ENCODE peak calls at places on chromosomes 13 and 19, in six cellular contexts. K, I, P, A, Z and R are unnamed samples.

GRCh38 chr13:38849316-38849715 is 141.3 kb downstream of the STOML3 start:
- DNase-seq in K (no peak), I (no peak), P (no peak), A (no peak), Z (no peak), R (no peak)

GRCh38 chr19:1102407-1103106 is 1.2 kb upstream of the GPX4 start:
- DNase-seq in K (no peak), I (no peak), P (no peak), A (peak), Z (peak), R (no peak)

GRCh38 chr13:23671902-23672301 is 101.7 kb downstream of the TNFRSF19 start:
- DNase-seq in K (no peak), I (no peak), P (no peak), A (no peak), Z (no peak), R (no peak)

GRCh38 chr19:10105241-10106099 is 692 bp upstream of the PPAN start:
- DNase-seq in K (no peak), I (peak), P (no peak), A (peak), Z (no peak), R (no peak)

GRCh38 chr19:873084-874019 is 13.9 kb downstream of the CFD start:
- DNase-seq in K (peak), I (peak), P (no peak), A (peak), Z (no peak), R (peak)

GRCh38 chr13:91986771-91987515 is 588.5 kb downstream of the GPC5 start:
- DNase-seq in K (no peak), I (no peak), P (no peak), A (no peak), Z (no peak), R (no peak)

GRCh38 chr19:2059422-2060201 is 8.6 kb upstream of the MKNK2 start:
- DNase-seq in K (no peak), I (no peak), P (no peak), A (no peak), Z (peak), R (no peak)

GRCh38 chr19:14003279-14004051 is 2.7 kb downstream of the RFX1 start:
- DNase-seq in K (no peak), I (peak), P (no peak), A (no peak), Z (no peak), R (no peak)

GRCh38 chr13:30810261-30810701 is 74.9 kb downstream of the ALOX5AP start:
- DNase-seq in K (no peak), I (no peak), P (no peak), A (no peak), Z (no peak), R (no peak)

DNA sequence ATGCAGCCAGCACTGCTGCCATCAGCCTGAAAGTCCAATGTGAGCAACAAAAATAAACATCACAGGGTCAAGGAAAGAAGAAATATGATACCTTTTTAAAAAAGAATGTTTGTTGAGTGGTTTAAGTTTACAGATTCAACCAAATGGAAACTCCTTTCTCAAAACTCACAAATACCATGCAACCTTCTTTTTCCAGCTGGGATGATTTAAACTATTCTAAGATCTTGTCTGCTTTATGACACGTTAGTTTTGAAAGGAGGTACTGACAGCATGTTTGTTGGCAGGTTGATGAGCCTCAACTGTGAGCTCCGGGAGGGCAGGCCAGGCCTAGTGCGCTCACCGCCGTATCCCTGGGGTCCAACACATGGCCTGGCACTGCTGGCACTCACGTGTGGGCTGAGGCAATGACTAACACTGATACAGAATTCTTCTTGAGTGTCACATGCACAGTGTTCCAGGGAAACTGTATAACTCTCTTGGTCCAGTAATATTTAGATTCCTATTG is 46.7 kb downstream of the LATS2 start:
- DNase-seq in K (no peak), I (no peak), P (no peak), A (no peak), Z (peak), R (no peak)
- TF ChIP-seq POLR2AphosphoS5 in K (no peak), I (no peak), P (no peak), A (no peak), Z (no peak), R (no peak)

GRCh38 chr19:50330365-50331078 is 1.3 kb upstream of the KCNC3 start:
- DNase-seq in K (peak), I (peak), P (peak), A (no peak), Z (peak), R (peak)

GRCh38 chr19:50327461-50328256 is 1.5 kb downstream of the KCNC3 start:
- DNase-seq in K (peak), I (no peak), P (no peak), A (no peak), Z (no peak), R (no peak)

GRCh38 chr19:50331187-50332013 is 2.2 kb upstream of the KCNC3 start:
- DNase-seq in K (peak), I (no peak), P (peak), A (no peak), Z (no peak), R (no peak)

GRCh38 chr19:50328257-50329145 is 676 bp downstream of the KCNC3 start:
- DNase-seq in K (peak), I (peak), P (peak), A (no peak), Z (no peak), R (no peak)

GRCh38 chr19:50329146-50329925 is at the start of gene KCNC3:
- DNase-seq in K (peak), I (peak), P (peak), A (peak), Z (peak), R (peak)
- TF ChIP-seq POLR2A in K (peak), I (peak), P (peak), A (peak), Z (peak), R (peak)

GRCh38 chr19:51698296-51698695 is 5.2 kb downstream of the SPACA6 start:
- DNase-seq in K (no peak), I (no peak), P (no peak), A (no peak), Z (no peak), R (no peak)
- TF ChIP-seq TAF1 in K (no peak), I (no peak), P (no peak), A (no peak), Z (no peak), R (no peak)

DNA sequence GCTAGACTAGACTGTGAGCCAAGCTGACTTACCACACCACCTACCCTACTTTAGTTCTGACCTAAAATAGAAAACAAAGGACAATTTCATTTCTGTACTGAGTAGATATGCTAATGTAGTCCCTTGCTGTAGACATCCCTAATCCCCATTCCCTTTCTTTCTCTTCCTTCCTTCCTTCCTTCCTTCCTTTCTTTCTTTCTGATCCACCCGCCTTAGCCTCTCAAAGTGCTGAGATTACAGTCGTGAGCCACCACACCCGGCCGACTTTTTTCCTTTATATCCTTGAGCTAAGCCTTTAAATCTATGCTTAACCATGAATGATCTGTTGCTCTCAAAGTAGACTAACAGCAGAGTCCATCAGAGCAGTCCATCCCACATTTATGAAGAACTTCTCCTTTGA is 465.0 kb downstream of the SLITRK6 start:
- DNase-seq in K (no peak), I (no peak), P (no peak), A (no peak), Z (no peak), R (no peak)
- TF ChIP-seq POLR2AphosphoS5 in K (no peak), I (no peak), P (no peak), A (no peak), Z (no peak), R (no peak)

GRCh38 chr13:41847216-41847615 is 113.7 kb downstream of the VWA8 start:
- DNase-seq in K (no peak), I (no peak), P (no peak), A (no peak), Z (no peak), R (no peak)
- TF ChIP-seq POLR2A in K (no peak), I (no peak), P (no peak), A (no peak), Z (no peak), R (no peak)

GRCh38 chr19:48170817-48171347 is 402 bp downstream of the ZSWIM9 start:
- DNase-seq in K (no peak), I (no peak), P (no peak), A (no peak), Z (no peak), R (no peak)
- TF ChIP-seq TAF1 in K (no peak), I (no peak), P (peak), A (no peak), Z (no peak), R (no peak)